ENCODE peak calls at places on chromosomes 13 and 19, in ten cellular contexts. U is endodermal cell; R is fibroblast of villous mesenchyme; P is ovary; W is HCT116; E is A549; N is neural progenitor cell; I is cardiac fibroblast; L is uterus; V is CD8-positive, alpha-beta T cell. F is an unnamed sample.

GRCh38 chr19:33403221-33403972 is 29.9 kb downstream of the CEBPG start:
- DNase-seq in U (no peak), R (peak; percentile 12), P (peak; percentile 14), W (no peak), E (no peak), N (no peak), I (no peak), L (no peak), V (no peak), F (no peak)

GRCh38 chr13:73138276-73138950 is 79.6 kb downstream of the KLF5 start:
- DNase-seq in U (no peak), R (peak; percentile 35), P (no peak), W (no peak), E (peak; percentile 52), N (no peak), I (peak; percentile 15), L (no peak), V (no peak), F (peak; percentile 36)

GRCh38 chr19:22260499-22260898 is 25.7 kb upstream of the ZNF729 start:
- DNase-seq in U (no peak), R (no peak), P (no peak), W (no peak), E (no peak), N (no peak), I (no peak), L (no peak), V (no peak), F (no peak)

GRCh38 chr13:110012102-110012739 is 225.8 kb upstream of the IRS2 start:
- DNase-seq in U (no peak), R (peak; percentile 90), P (no peak), W (peak; percentile 60), E (peak; percentile 43), N (no peak), I (peak; percentile 96), L (no peak), V (no peak), F (peak; percentile 97)

GRCh38 chr19:2820112-2820702 is 539 bp downstream of the ZNF554 start:
- DNase-seq in U (peak; percentile 77), R (no peak), P (no peak), W (no peak), E (no peak), N (peak; percentile 71), I (no peak), L (no peak), V (no peak), F (no peak)

GRCh38 chr13:74910399-74910798 is 571.6 kb downstream of the TBC1D4 start:
- DNase-seq in U (no peak), R (no peak), P (no peak), W (no peak), E (no peak), N (no peak), I (no peak), L (no peak), V (no peak), F (no peak)

GRCh38 chr19:3397266-3398022 is 31.1 kb downstream of the NFIC start:
- DNase-seq in U (peak; percentile 66), R (no peak), P (no peak), W (peak; percentile 21), E (peak; percentile 43), N (peak; percentile 30), I (no peak), L (no peak), V (no peak), F (peak; percentile 18)

GRCh38 chr19:2476451-2477140 is 669 bp downstream of the GADD45B start:
- DNase-seq in U (peak; percentile 83), R (peak; percentile 47), P (peak; percentile 61), W (no peak), E (no peak), N (peak; percentile 73), I (peak; percentile 61), L (peak; percentile 50), V (peak; percentile 48), F (peak; percentile 89)

DNA sequence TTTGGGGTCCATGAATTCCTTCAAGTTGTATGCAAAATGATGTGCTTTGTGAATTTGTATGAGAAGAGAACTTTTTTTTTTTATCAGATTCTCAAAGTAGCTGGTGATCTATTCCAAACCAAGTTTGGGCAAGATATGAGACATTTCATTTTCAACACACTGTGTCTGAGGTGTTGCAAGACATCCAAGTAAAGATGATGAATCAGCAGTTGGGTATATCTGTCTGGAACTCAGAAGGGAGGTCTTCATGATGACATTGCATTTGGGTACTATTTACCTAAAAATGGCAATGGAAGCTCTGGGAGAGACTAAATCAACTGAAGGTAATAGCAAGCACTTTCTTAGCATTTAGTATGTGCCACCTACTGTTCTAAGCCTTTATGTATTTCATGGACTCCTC is 2.8 kb downstream of the FAM124A start:
- DNase-seq in U (no peak), R (peak; percentile 36), P (no peak), W (no peak), E (no peak), N (no peak), I (no peak), L (no peak), V (no peak), F (no peak)
- H3K4me3 ChIP-seq in U (peak overlapping the region; percentile 92), R (no peak overlapping the region), P (no peak overlapping the region), W (no peak overlapping the region), E (no peak overlapping the region), N (peak overlapping the region; percentile 78), I (no peak overlapping the region), L (no peak overlapping the region), V (no peak overlapping the region), F (no peak overlapping the region)

GRCh38 chr19:51325161-51325979 is 13.9 kb downstream of the IGLON5 start:
- DNase-seq in U (peak; percentile 41), R (no peak), P (no peak), W (no peak), E (no peak), N (no peak), I (no peak), L (no peak), V (no peak), F (no peak)

GRCh38 chr19:51330366-51330765 is 11.6 kb downstream of the VSIG10L start:
- DNase-seq in U (peak; percentile 45), R (no peak), P (no peak), W (no peak), E (no peak), N (no peak), I (no peak), L (no peak), V (no peak), F (no peak)

GRCh38 chr19:51326216-51327065 is 15.0 kb downstream of the IGLON5 start:
- DNase-seq in U (peak; percentile 30), R (no peak), P (no peak), W (no peak), E (no peak), N (no peak), I (no peak), L (no peak), V (no peak), F (no peak)

GRCh38 chr19:51329411-51329810 is 12.5 kb downstream of the VSIG10L start:
- DNase-seq in U (peak; percentile 42), R (no peak), P (no peak), W (no peak), E (no peak), N (no peak), I (no peak), L (no peak), V (no peak), F (no peak)

DNA sequence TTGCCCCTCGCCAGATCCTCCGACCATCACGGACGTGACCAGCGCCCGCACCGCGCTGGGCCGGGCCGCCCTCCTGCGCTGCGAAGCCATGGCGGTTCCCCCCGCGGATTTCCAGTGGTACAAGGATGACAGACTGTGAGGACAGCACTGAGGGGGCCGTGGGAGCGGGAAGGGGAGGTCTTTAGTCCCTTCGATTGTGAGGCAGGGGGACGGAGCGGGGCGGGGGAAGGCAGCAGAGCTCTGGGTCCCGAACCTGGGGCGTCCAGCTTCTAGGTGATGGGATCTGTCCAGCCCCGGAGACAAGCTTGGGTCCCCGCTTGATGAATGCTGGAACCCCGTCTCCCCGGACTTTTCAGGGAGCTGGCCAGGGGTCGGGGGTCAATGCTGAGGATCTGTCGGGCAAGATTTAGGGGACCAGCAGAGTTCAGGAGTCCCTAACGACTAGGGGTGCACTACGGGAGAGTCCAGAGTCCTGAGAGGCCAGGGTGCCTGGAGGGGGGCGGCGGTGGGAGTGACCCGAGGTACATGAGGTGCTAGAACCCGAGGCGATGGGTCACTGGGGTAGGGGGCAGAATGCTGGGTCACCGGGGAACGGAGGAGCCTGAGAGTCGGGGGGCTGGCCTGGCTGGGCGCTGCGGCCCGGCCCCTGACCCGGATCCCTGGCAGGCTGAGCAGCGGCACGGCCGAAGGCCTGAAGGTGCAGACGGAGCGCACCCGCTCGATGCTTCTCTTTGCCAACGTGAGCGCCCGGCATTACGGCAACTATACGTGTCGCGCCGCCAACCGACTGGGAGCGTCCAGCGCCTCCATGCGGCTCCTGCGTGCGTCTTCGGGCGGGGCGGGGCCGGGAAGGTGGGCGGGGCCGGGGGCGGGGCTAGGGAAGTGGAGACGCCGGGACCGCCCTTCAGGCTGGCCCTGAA is 14.6 kb downstream of the VSIG10L start:
- DNase-seq in U (peak; percentile 95), R (peak; percentile 38), P (no peak), W (no peak), E (peak; percentile 88), N (peak; percentile 84), I (peak; percentile 60), L (no peak), V (no peak), F (no peak)
- TF ChIP-seq CTCF in U (peak; percentile 63), R (no peak), P (no peak), W (no peak), E (peak; percentile 39), N (peak; percentile 46), I (no peak), L (no peak), V (no peak), F (no peak)

DNA sequence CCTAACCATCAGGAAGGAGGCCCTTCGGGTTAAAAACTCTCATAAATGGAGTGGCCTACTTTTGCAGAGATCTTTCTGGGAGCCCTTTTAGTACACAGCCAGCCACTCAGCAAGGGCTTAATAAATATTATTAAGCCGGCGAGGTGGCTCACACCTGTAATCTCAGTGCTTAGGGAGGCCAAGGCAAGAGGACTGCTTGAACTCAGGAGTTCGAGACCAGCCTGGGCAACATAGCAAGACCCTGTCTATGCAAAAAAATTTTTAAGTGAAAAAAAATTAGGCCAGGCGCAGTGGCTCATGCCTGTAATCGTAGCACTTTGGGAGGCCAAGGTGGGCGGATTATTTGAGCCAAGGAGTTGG is 810 bp upstream of the KANK2 start:
- DNase-seq in U (no peak), R (no peak), P (peak; percentile 31), W (no peak), E (no peak), N (no peak), I (no peak), L (no peak), V (no peak), F (no peak)
- H3K4me3 ChIP-seq in U (peak overlapping the region; percentile 68), R (no peak overlapping the region), P (no peak overlapping the region), W (peak overlapping the region; percentile 63), E (no peak overlapping the region), N (peak overlapping the region; percentile 94), I (no peak overlapping the region), L (peak overlapping the region; percentile 94), V (no peak overlapping the region), F (no peak overlapping the region)

GRCh38 chr13:100088282-100088647 is 628 bp upstream of the PCCA start:
- DNase-seq in U (peak; percentile 55), R (no peak), P (peak; percentile 25), W (no peak), E (no peak), N (peak; percentile 27), I (no peak), L (no peak), V (no peak), F (no peak)

GRCh38 chr13:100090861-100091260 is 2.0 kb downstream of the PCCA start:
- DNase-seq in U (no peak), R (no peak), P (no peak), W (no peak), E (no peak), N (no peak), I (no peak), L (no peak), V (no peak), F (no peak)

GRCh38 chr13:100089633-100090032 is 740 bp downstream of the PCCA start:
- DNase-seq in U (no peak), R (peak; percentile 42), P (no peak), W (no peak), E (no peak), N (no peak), I (no peak), L (no peak), V (peak; percentile 1), F (peak; percentile 24)

DNA sequence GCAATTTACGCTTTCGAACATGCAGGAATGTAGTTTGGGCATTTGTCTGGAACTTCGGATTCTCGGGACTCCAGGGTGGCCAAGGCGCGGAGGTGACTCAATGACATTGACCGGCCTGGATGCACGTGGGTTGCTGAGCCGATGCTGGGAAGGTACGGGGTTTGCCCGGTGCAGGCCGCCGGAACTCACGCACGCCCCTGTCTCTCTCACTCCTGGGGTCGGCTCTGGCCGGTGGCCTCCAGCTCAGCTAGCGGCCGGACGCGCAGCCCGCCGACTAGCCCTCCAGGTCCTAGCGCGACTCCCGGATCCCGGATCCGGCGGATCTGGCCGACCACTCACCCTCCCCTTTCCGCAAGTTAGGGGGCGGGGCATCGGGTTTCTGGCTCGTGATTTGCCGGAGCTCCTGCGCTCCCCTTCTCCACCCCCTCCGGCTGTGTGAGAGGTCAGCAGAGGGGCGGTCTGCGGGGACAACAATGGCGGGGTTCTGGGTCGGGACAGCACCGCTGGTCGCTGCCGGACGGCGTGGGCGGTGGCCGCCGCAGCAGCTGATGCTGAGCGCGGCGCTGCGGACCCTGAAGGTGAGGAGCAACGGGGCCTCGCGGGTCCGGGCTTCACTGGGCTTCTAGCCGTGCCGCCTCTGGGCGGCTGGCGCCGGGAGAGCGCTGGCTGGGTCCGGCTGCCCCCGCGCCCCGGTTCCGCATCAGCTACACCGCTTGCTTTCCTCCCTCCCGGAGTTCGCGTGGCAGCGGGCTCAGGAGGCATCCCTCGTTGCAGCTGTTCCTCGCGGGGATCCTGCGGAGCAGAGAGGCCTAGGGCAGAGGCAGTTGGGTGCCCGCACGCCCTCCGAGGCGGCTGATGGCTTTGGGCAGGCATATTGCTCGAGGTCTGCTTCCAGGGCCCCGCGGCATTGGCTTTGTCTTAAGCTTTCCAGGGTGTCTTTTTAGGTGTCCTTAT is at the start of gene PCCA:
- DNase-seq in U (peak; percentile 99), R (peak; percentile 92), P (peak; percentile 95), W (peak; percentile 81), E (peak; percentile 92), N (peak; percentile 99), I (peak; percentile 95), L (peak; percentile 94), V (peak; percentile 62), F (peak; percentile 93)
- TF ChIP-seq CTCF in U (peak; percentile 16), R (no peak), P (no peak), W (no peak), E (no peak), N (no peak), I (no peak), L (no peak), V (no peak), F (no peak)

F was measured in astrocyte of the spinal cord.